ENCODE peak calls at places on chromosomes 4 and X, in nine cellular contexts. Z is left cardiac atrium; W is omental fat pad; J is aorta; Q is WTC11; F is activated naive CD8-positive, alpha-beta T cell treated with anti-CD3 and anti-CD28 coated beads, Interleukin-2, amount 10 ng/mL, durations not matched to agents 7 days and 5 days; E is pancreas; B is heart right ventricle; P is sciatic nerve. R is an unnamed sample.

GRCh38 chrX:105664243-105664642 is 158.1 kb upstream of the NRK start:
- ATAC-seq in Z (no peak), W (no peak), J (no peak), Q (no peak), F (no peak), E (no peak), B (no peak), P (no peak), R (no peak)

GRCh38 chr4:109722357-109722756 is 7.5 kb downstream of the PLA2G12A start:
- ATAC-seq in Z (no peak), W (no peak), J (no peak), Q (no peak), F (no peak), E (no peak), B (no peak), P (no peak), R (no peak)

GRCh38 chrX:24860140-24860539 is 155.6 kb downstream of the ARX start:
- ATAC-seq in Z (no peak), W (no peak), J (no peak), Q (no peak), F (no peak), E (no peak), B (no peak), P (no peak), R (no peak)

GRCh38 chr4:108072300-108072699 is 82.6 kb downstream of the HADH start:
- ATAC-seq in Z (no peak), W (no peak), J (no peak), Q (no peak), F (peak; percentile 87), E (no peak), B (no peak), P (no peak), R (no peak)

GRCh38 chr4:157195374-157195773 is 25.2 kb upstream of the GRIA2 start:
- ATAC-seq in Z (no peak), W (no peak), J (no peak), Q (no peak), F (no peak), E (no peak), B (no peak), P (no peak), R (no peak)

GRCh38 chr4:153987291-153987690 is 198.4 kb upstream of the SFRP2 start:
- ATAC-seq in Z (no peak), W (no peak), J (no peak), Q (no peak), F (no peak), E (no peak), B (no peak), P (peak; percentile 95), R (no peak)

GRCh38 chr4:74267998-74268606 is 40.2 kb upstream of the EPGN start:
- ATAC-seq in Z (peak; percentile 92), W (peak; percentile 86), J (no peak), Q (no peak), F (no peak), E (peak; percentile 51), B (no peak), P (no peak), R (no peak)

GRCh38 chrX:40392599-40392998 is 188.2 kb upstream of the ATP6AP2 start:
- ATAC-seq in Z (peak; percentile 47), W (no peak), J (peak; percentile 24), Q (peak; percentile 76), F (no peak), E (no peak), B (no peak), P (peak; percentile 60), R (no peak)

GRCh38 chr4:107870916-107871786 is 46.4 kb downstream of the SGMS2 start:
- ATAC-seq in Z (peak; percentile 89), W (no peak), J (no peak), Q (no peak), F (no peak), E (peak; percentile 96), B (peak; percentile 61), P (peak; percentile 79), R (no peak)

GRCh38 chrX:110181459-110182137 is 136.3 kb downstream of the AMMECR1 start:
- ATAC-seq in Z (no peak), W (no peak), J (no peak), Q (no peak), F (no peak), E (no peak), B (no peak), P (no peak), R (no peak)

GRCh38 chr4:165612936-165613335 is 234.1 kb downstream of the CPE start:
- ATAC-seq in Z (no peak), W (no peak), J (no peak), Q (peak; percentile 84), F (no peak), E (no peak), B (no peak), P (no peak), R (no peak)

GRCh38 chr4:169985881-169986280 is 40.3 kb downstream of the MFAP3L start:
- ATAC-seq in Z (no peak), W (no peak), J (no peak), Q (no peak), F (no peak), E (no peak), B (no peak), P (no peak), R (no peak)

GRCh38 chr4:153067376-153067775 is 131.3 kb downstream of the FHDC1 start:
- ATAC-seq in Z (no peak), W (no peak), J (no peak), Q (peak; percentile 47), F (no peak), E (peak; percentile 24), B (no peak), P (no peak), R (no peak)

GRCh38 chrX:148600131-148600530 is 99.7 kb downstream of the AFF2 start:
- ATAC-seq in Z (no peak), W (no peak), J (no peak), Q (no peak), F (no peak), E (no peak), B (no peak), P (no peak), R (no peak)

GRCh38 chr4:4424499-4425115 is 37.7 kb downstream of the NSG1 start:
- ATAC-seq in Z (no peak), W (no peak), J (no peak), Q (no peak), F (no peak), E (no peak), B (no peak), P (no peak), R (no peak)

GRCh38 chr4:164959896-164960295 is 17.6 kb downstream of the TRIM61 start:
- ATAC-seq in Z (no peak), W (no peak), J (no peak), Q (no peak), F (no peak), E (no peak), B (no peak), P (no peak), R (no peak)

GRCh38 chrX:253451-254297 is 27.5 kb upstream of the PLCXD1 start:
- ATAC-seq in Z (no peak), W (no peak), J (peak; percentile 36), Q (no peak), F (no peak), E (no peak), B (no peak), P (no peak), R (no peak)

GRCh38 chrX:15512401-15512965 is 11.9 kb downstream of the BMX start:
- ATAC-seq in Z (no peak), W (no peak), J (no peak), Q (no peak), F (no peak), E (no peak), B (no peak), P (no peak), R (no peak)

GRCh38 chr4:160175064-160175643 is 1072.3 kb downstream of the RAPGEF2 start:
- ATAC-seq in Z (no peak), W (no peak), J (no peak), Q (peak; percentile 43), F (no peak), E (no peak), B (no peak), P (no peak), R (no peak)

GRCh38 chr4:153365003-153365402 is 20.5 kb downstream of the MND1 start:
- ATAC-seq in Z (no peak), W (no peak), J (no peak), Q (no peak), F (no peak), E (no peak), B (no peak), P (no peak), R (no peak)

GRCh38 chr4:154010377-154010776 is 221.5 kb upstream of the SFRP2 start:
- ATAC-seq in Z (no peak), W (no peak), J (peak; percentile 61), Q (no peak), F (no peak), E (peak; percentile 25), B (no peak), P (peak; percentile 81), R (peak; percentile 74)

GRCh38 chr4:101865501-101866062 is 75.1 kb downstream of the BANK1 start:
- ATAC-seq in Z (no peak), W (no peak), J (no peak), Q (no peak), F (no peak), E (no peak), B (no peak), P (no peak), R (no peak)

GRCh38 chr4:163592207-163592606 is 97.7 kb downstream of the TMA16 start:
- ATAC-seq in Z (peak; percentile 47), W (no peak), J (no peak), Q (no peak), F (no peak), E (no peak), B (no peak), P (no peak), R (no peak)

GRCh38 chr4:165635951-165636350 is 237.1 kb upstream of the TLL1 start:
- ATAC-seq in Z (no peak), W (no peak), J (no peak), Q (no peak), F (no peak), E (no peak), B (no peak), P (no peak), R (no peak)

GRCh38 chrX:72309297-72310071 is 3.8 kb upstream of the CITED1 start:
- ATAC-seq in Z (peak; percentile 27), W (no peak), J (no peak), Q (peak; percentile 9), F (no peak), E (peak; percentile 34), B (no peak), P (no peak), R (no peak)

GRCh38 chr4:78907638-78908037 is 31.6 kb downstream of the PAQR3 start:
- ATAC-seq in Z (no peak), W (no peak), J (no peak), Q (no peak), F (no peak), E (no peak), B (no peak), P (no peak), R (no peak)

GRCh38 chrX:132748268-132748667 is 210.2 kb downstream of the HS6ST2 start:
- ATAC-seq in Z (no peak), W (no peak), J (no peak), Q (no peak), F (no peak), E (no peak), B (no peak), P (no peak), R (no peak)

GRCh38 chr4:126794363-126794762 is 838.4 kb upstream of the INTU start:
- ATAC-seq in Z (no peak), W (no peak), J (no peak), Q (no peak), F (no peak), E (no peak), B (no peak), P (no peak), R (no peak)

GRCh38 chr4:150250998-150251651 is 172.9 kb downstream of the DCLK2 start:
- ATAC-seq in Z (no peak), W (no peak), J (no peak), Q (no peak), F (no peak), E (no peak), B (no peak), P (no peak), R (no peak)

GRCh38 chr4:62709618-62710252 is 1509.6 kb downstream of the ADGRL3 start:
- ATAC-seq in Z (peak; percentile 43), W (no peak), J (peak; percentile 79), Q (peak; percentile 65), F (no peak), E (no peak), B (peak; percentile 50), P (peak; percentile 46), R (no peak)

GRCh38 chr4:14180983-14181601 is 553.6 kb upstream of the BOD1L1 start:
- ATAC-seq in Z (no peak), W (no peak), J (no peak), Q (no peak), F (no peak), E (peak; percentile 88), B (no peak), P (no peak), R (no peak)